ENCODE peak calls at places on chromosome 16, in five cellular contexts. One of them, this sample, is unnamed.

GRCh38 chr16:29664133-29664912 is 1.3 kb downstream of the SPN start:
- DNase-seq in upper lobe of right lung: peak; percentile 74
- DNase-seq in heart right ventricle: no peak
- DNase-seq in RWPE1: no peak
- DNase-seq in breast epithelium: no peak
- DNase-seq in this sample: peak; percentile 50

GRCh38 chr16:79519448-79519847 is 81.1 kb downstream of the MAF start:
- DNase-seq in heart right ventricle: no peak
- DNase-seq in breast epithelium: no peak
- DNase-seq in RWPE1: no peak
- DNase-seq in upper lobe of right lung: peak; percentile 68
- DNase-seq in this sample: no peak

GRCh38 chr16:30534368-30535105 is at the start of gene ZNF747:
- DNase-seq in heart right ventricle: peak; percentile 94
- DNase-seq in RWPE1: peak; percentile 83
- DNase-seq in breast epithelium: peak; percentile 89
- DNase-seq in upper lobe of right lung: peak; percentile 96
- DNase-seq in this sample: peak; percentile 88

GRCh38 chr16:14015948-14016347 is 55.2 kb upstream of the MRTFB start:
- DNase-seq in upper lobe of right lung: no peak
- DNase-seq in RWPE1: peak; percentile 34
- DNase-seq in breast epithelium: no peak
- DNase-seq in heart right ventricle: no peak
- DNase-seq in this sample: no peak

GRCh38 chr16:87276091-87276561 is 41.1 kb downstream of the C16orf95 start:
- DNase-seq in breast epithelium: no peak
- DNase-seq in RWPE1: no peak
- DNase-seq in upper lobe of right lung: peak; percentile 18
- DNase-seq in heart right ventricle: no peak
- DNase-seq in this sample: no peak

GRCh38 chr16:15757630-15758251 is 99.1 kb downstream of the MYH11 start:
- DNase-seq in heart right ventricle: no peak
- DNase-seq in RWPE1: no peak
- DNase-seq in upper lobe of right lung: no peak
- DNase-seq in breast epithelium: no peak
- DNase-seq in this sample: no peak

GRCh38 chr16:75198135-75198600 is 8.8 kb downstream of the CTRB2 start:
- DNase-seq in heart right ventricle: no peak
- DNase-seq in RWPE1: no peak
- DNase-seq in breast epithelium: no peak
- DNase-seq in upper lobe of right lung: peak; percentile 58
- DNase-seq in this sample: no peak

GRCh38 chr16:80250376-80250775 is 290.4 kb upstream of the DYNLRB2 start:
- DNase-seq in heart right ventricle: no peak
- DNase-seq in RWPE1: no peak
- DNase-seq in breast epithelium: no peak
- DNase-seq in upper lobe of right lung: no peak
- DNase-seq in this sample: no peak

GRCh38 chr16:2015117-2015946 is 4.3 kb upstream of the NPW start:
- DNase-seq in upper lobe of right lung: no peak
- DNase-seq in breast epithelium: no peak
- DNase-seq in heart right ventricle: no peak
- DNase-seq in RWPE1: peak; percentile 77
- DNase-seq in this sample: no peak

GRCh38 chr16:55179858-55180585 is 144.0 kb upstream of the IRX6 start:
- DNase-seq in RWPE1: no peak
- DNase-seq in breast epithelium: no peak
- DNase-seq in heart right ventricle: no peak
- DNase-seq in upper lobe of right lung: peak; percentile 79
- DNase-seq in this sample: no peak

GRCh38 chr16:75312875-75313274 is 61.5 kb upstream of the BCAR1 start:
- DNase-seq in RWPE1: no peak
- DNase-seq in heart right ventricle: no peak
- DNase-seq in breast epithelium: no peak
- DNase-seq in upper lobe of right lung: no peak
- DNase-seq in this sample: no peak

GRCh38 chr16:27444015-27444414 is 42.0 kb downstream of the IL21R start:
- DNase-seq in RWPE1: peak; percentile 26
- DNase-seq in heart right ventricle: no peak
- DNase-seq in upper lobe of right lung: no peak
- DNase-seq in breast epithelium: no peak
- DNase-seq in this sample: no peak

GRCh38 chr16:31451681-31452351 is 7.5 kb upstream of the ARMC5 start:
- DNase-seq in heart right ventricle: peak; percentile 47
- DNase-seq in RWPE1: peak; percentile 71
- DNase-seq in breast epithelium: no peak
- DNase-seq in upper lobe of right lung: peak; percentile 71
- DNase-seq in this sample: no peak

GRCh38 chr16:25198021-25198420 is 18.7 kb upstream of the AQP8 start:
- DNase-seq in RWPE1: peak; percentile 12
- DNase-seq in heart right ventricle: no peak
- DNase-seq in breast epithelium: no peak
- DNase-seq in upper lobe of right lung: no peak
- DNase-seq in this sample: no peak

GRCh38 chr16:6335072-6335471 is 997.6 kb upstream of the RBFOX1 start:
- DNase-seq in heart right ventricle: no peak
- DNase-seq in RWPE1: no peak
- DNase-seq in breast epithelium: no peak
- DNase-seq in upper lobe of right lung: no peak
- DNase-seq in this sample: no peak

GRCh38 chr16:89636663-89637062 is 20.8 kb downstream of the CHMP1A start:
- DNase-seq in RWPE1: no peak
- DNase-seq in heart right ventricle: no peak
- DNase-seq in upper lobe of right lung: no peak
- DNase-seq in breast epithelium: no peak
- DNase-seq in this sample: no peak

GRCh38 chr16:29789775-29790182 is 772 bp upstream of the KIF22 start:
- DNase-seq in heart right ventricle: no peak
- DNase-seq in RWPE1: no peak
- DNase-seq in upper lobe of right lung: peak; percentile 76
- DNase-seq in breast epithelium: no peak
- DNase-seq in this sample: no peak

GRCh38 chr16:31869511-31870201 is 4.0 kb upstream of the ZNF267 start:
- DNase-seq in upper lobe of right lung: peak; percentile 70
- DNase-seq in heart right ventricle: peak; percentile 53
- DNase-seq in RWPE1: peak; percentile 38
- DNase-seq in breast epithelium: no peak
- DNase-seq in this sample: peak; percentile 61

GRCh38 chr16:81967358-81967757 is 43.9 kb downstream of the SDR42E1 start:
- DNase-seq in upper lobe of right lung: no peak
- DNase-seq in breast epithelium: no peak
- DNase-seq in RWPE1: no peak
- DNase-seq in heart right ventricle: no peak
- DNase-seq in this sample: no peak

DNA sequence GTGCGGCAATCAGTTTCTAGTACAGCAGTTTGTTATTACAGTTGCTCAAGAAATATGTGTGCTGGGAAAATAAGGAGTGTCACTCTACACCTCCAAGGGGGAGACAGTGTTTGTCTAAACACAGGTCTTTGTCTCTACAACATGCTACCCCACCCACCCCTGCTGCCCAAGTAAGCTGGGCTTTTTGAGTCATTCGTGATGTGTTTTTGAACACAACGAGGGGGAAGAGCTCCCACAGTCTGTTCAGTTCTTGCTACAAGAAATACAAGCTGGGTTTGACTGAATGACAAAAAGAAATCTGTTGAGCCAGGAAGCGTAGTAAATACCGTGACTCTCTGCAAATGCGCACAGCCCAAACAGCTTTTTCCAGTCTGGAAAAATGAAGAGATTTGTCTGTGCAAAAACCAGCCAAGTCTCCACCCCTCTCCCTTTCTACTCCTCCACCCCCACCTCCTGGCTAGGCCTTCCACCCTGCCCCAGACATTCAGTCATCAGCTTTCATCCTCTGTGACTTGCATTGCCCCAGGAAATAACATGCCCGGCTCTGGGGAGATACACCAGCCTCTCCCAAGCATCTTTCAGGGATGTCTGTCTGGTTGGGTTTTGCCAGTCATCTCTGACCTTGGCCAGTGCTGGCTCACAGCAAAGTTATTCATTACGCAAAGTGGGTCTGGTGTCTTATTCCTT is 25.7 kb downstream of the CHD9 start:
- DNase-seq in RWPE1: peak; percentile 96
- DNase-seq in heart right ventricle: peak; percentile 81
- DNase-seq in upper lobe of right lung: no peak
- DNase-seq in breast epithelium: no peak
- DNase-seq in this sample: no peak
- H3K27ac ChIP-seq in RWPE1: peak overlapping the region; percentile 91
- H3K27ac ChIP-seq in heart right ventricle: peak overlapping the region; percentile 44
- H3K27ac ChIP-seq in upper lobe of right lung: peak overlapping the region; percentile 59
- H3K27ac ChIP-seq in breast epithelium: peak overlapping the region; percentile 81
- H3K27ac ChIP-seq in this sample: no peak overlapping the region

GRCh38 chr16:17343028-17343427 is 127.7 kb downstream of the XYLT1 start:
- DNase-seq in breast epithelium: no peak
- DNase-seq in upper lobe of right lung: no peak
- DNase-seq in RWPE1: no peak
- DNase-seq in heart right ventricle: no peak
- DNase-seq in this sample: no peak

GRCh38 chr16:17339764-17340541 is 130.8 kb downstream of the XYLT1 start:
- DNase-seq in upper lobe of right lung: no peak
- DNase-seq in RWPE1: no peak
- DNase-seq in heart right ventricle: no peak
- DNase-seq in breast epithelium: no peak
- DNase-seq in this sample: no peak

GRCh38 chr16:17343729-17344128 is 127.0 kb downstream of the XYLT1 start:
- DNase-seq in RWPE1: no peak
- DNase-seq in breast epithelium: no peak
- DNase-seq in upper lobe of right lung: no peak
- DNase-seq in heart right ventricle: no peak
- DNase-seq in this sample: no peak

GRCh38 chr16:17342031-17342430 is 128.7 kb downstream of the XYLT1 start:
- DNase-seq in breast epithelium: no peak
- DNase-seq in heart right ventricle: no peak
- DNase-seq in upper lobe of right lung: no peak
- DNase-seq in RWPE1: no peak
- DNase-seq in this sample: no peak

DNA sequence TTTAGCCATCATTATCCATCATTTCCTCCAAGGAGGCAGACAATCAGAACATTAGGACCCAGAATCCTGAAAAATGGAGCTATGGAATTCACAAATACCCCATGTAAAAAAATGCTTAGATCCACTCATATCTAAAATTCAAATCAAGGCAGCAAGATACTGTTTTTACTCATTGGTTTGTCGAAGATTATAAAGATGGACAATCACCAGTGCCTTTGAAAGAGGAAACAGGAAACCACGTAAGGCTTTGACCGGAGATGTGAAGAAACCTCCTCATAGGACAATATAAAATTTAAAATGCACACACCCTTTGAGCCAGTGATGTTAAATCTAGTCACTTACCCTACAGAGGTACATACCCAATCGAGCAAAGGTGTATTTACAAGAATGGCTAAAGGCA is 130.0 kb downstream of the XYLT1 start:
- DNase-seq in heart right ventricle: no peak
- DNase-seq in upper lobe of right lung: no peak
- DNase-seq in breast epithelium: no peak
- DNase-seq in RWPE1: no peak
- DNase-seq in this sample: no peak
- H3K27ac ChIP-seq in heart right ventricle: no peak overlapping the region
- H3K27ac ChIP-seq in upper lobe of right lung: no peak overlapping the region
- H3K27ac ChIP-seq in breast epithelium: no peak overlapping the region
- H3K27ac ChIP-seq in RWPE1: no peak overlapping the region
- H3K27ac ChIP-seq in this sample: no peak overlapping the region

DNA sequence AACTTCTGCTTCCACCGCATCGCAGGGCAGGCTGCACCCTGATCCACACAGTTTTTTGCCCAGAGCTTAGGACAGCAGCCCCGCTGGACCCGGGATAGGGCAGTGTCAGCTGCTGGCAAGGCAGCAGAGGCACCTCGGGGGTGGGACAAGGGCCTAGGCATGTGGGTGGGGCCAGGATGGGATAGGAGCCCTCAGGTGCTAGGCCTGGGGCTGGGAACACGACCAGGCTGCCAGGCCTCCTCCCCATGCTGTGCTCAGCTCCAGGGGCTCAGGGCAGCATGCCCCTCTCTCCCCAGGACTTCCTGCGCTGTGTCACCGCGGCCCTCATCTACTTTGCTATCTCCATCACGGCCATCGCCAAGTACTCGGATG is 4.6 kb downstream of the CMTM3 start:
- DNase-seq in upper lobe of right lung: no peak
- DNase-seq in RWPE1: no peak
- DNase-seq in heart right ventricle: no peak
- DNase-seq in breast epithelium: no peak
- DNase-seq in this sample: no peak
- H3K27ac ChIP-seq in upper lobe of right lung: no peak overlapping the region
- H3K27ac ChIP-seq in RWPE1: peak overlapping the region; percentile 88
- H3K27ac ChIP-seq in heart right ventricle: no peak overlapping the region
- H3K27ac ChIP-seq in breast epithelium: peak overlapping the region; percentile 78
- H3K27ac ChIP-seq in this sample: no peak overlapping the region

DNA sequence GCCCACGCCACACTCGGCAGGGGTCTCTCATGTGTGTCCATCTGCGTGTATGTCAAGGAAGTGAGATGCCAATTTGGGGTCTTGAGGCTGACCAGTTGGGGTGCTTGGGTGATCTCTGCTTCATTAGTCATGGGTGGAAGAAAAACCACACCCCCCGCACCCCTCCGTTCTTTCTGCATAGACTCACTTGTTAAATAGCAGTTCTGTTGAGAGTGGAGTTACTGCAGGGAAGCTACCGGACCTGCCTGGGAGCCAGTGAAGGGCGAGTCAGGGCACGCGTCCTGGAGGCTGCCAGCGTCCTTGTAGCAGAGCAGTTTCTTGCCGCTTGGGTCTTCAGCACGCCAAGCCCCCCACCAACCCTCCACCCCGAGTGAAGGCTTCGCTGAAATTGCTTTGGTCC is 8.5 kb downstream of the SNN start:
- DNase-seq in heart right ventricle: no peak
- DNase-seq in RWPE1: peak; percentile 62
- DNase-seq in breast epithelium: no peak
- DNase-seq in upper lobe of right lung: peak; percentile 39
- DNase-seq in this sample: no peak
- H3K27ac ChIP-seq in heart right ventricle: peak overlapping the region; percentile 53
- H3K27ac ChIP-seq in RWPE1: peak overlapping the region; percentile 82
- H3K27ac ChIP-seq in breast epithelium: peak overlapping the region; percentile 68
- H3K27ac ChIP-seq in upper lobe of right lung: no peak overlapping the region
- H3K27ac ChIP-seq in this sample: no peak overlapping the region